ENCODE peak calls at places on chromosomes 11 and 22, in nine cellular contexts. D, S, P, E, U, B, Q, Z and I are unnamed samples.

GRCh38 chr11:64788321-64789215 is 10.2 kb upstream of the SF1 start:
- DNase-seq in D (no peak), S (no peak), P (no peak), E (no peak), U (no peak), B (no peak), Q (no peak), Z (no peak), I (no peak)

GRCh38 chr11:107598225-107599139 is 7.5 kb downstream of the ELMOD1 start:
- DNase-seq in D (peak; percentile 53), S (no peak), P (no peak), E (no peak), U (peak; percentile 26), B (no peak), Q (no peak), Z (no peak), I (no peak)

GRCh38 chr11:106021181-106021966 is 666 bp downstream of the MSANTD4 start:
- DNase-seq in D (peak; percentile 28), S (no peak), P (no peak), E (no peak), U (no peak), B (no peak), Q (peak; percentile 58), Z (no peak), I (no peak)

GRCh38 chr22:25281675-25282345 is 62.4 kb downstream of the CRYBB2 start:
- DNase-seq in D (no peak), S (no peak), P (no peak), E (no peak), U (no peak), B (no peak), Q (no peak), Z (no peak), I (no peak)

GRCh38 chr11:111939836-111940604 is 2.9 kb downstream of the DIXDC1 start:
- DNase-seq in D (peak; percentile 91), S (no peak), P (no peak), E (no peak), U (no peak), B (no peak), Q (peak; percentile 72), Z (peak; percentile 23), I (no peak)

GRCh38 chr11:44112083-44112865 is 16.8 kb downstream of the EXT2 start:
- DNase-seq in D (peak; percentile 86), S (peak; percentile 27), P (no peak), E (no peak), U (no peak), B (no peak), Q (no peak), Z (no peak), I (no peak)

GRCh38 chr11:117929568-117930207 is 486 bp upstream of the TMPRSS13 start:
- DNase-seq in D (no peak), S (no peak), P (no peak), E (no peak), U (no peak), B (peak; percentile 34), Q (no peak), Z (no peak), I (no peak)

GRCh38 chr22:29633514-29634312 is 30.3 kb downstream of the NF2 start:
- DNase-seq in D (peak; percentile 15), S (no peak), P (no peak), E (no peak), U (no peak), B (no peak), Q (no peak), Z (no peak), I (no peak)

GRCh38 chr11:35158371-35159081 is 19.6 kb downstream of the CD44 start:
- DNase-seq in D (peak; percentile 38), S (no peak), P (no peak), E (no peak), U (no peak), B (no peak), Q (no peak), Z (no peak), I (no peak)

GRCh38 chr22:24133187-24133965 is 47.9 kb upstream of the SUSD2 start:
- DNase-seq in D (no peak), S (no peak), P (no peak), E (no peak), U (no peak), B (no peak), Q (no peak), Z (no peak), I (no peak)

GRCh38 chr22:50398698-50399648 is 55.8 kb downstream of the PPP6R2 start:
- DNase-seq in D (no peak), S (no peak), P (no peak), E (no peak), U (no peak), B (no peak), Q (no peak), Z (no peak), I (no peak)

GRCh38 chr22:47795477-47796127 is 1033.2 kb downstream of the TBC1D22A start:
- DNase-seq in D (no peak), S (no peak), P (no peak), E (peak; percentile 57), U (no peak), B (no peak), Q (no peak), Z (peak; percentile 72), I (no peak)

GRCh38 chr11:2685566-2686359 is 14.0 kb downstream of the KCNQ1OT1 start:
- DNase-seq in D (no peak), S (no peak), P (no peak), E (no peak), U (no peak), B (peak; percentile 38), Q (no peak), Z (no peak), I (no peak)

GRCh38 chr22:49587421-49587820 is 240.3 kb downstream of the BRD1 start:
- DNase-seq in D (no peak), S (no peak), P (no peak), E (no peak), U (no peak), B (peak; percentile 55), Q (no peak), Z (no peak), I (no peak)

GRCh38 chr11:83257638-83258229 is 28.4 kb downstream of the CCDC90B start:
- DNase-seq in D (no peak), S (no peak), P (no peak), E (no peak), U (no peak), B (no peak), Q (no peak), Z (no peak), I (no peak)

GRCh38 chr22:44363980-44364749 is 51.4 kb upstream of the SHISAL1 start:
- DNase-seq in D (no peak), S (no peak), P (no peak), E (peak; percentile 88), U (no peak), B (no peak), Q (no peak), Z (no peak), I (no peak)

GRCh38 chr22:37624876-37625275 is 14.6 kb upstream of the SH3BP1 start:
- DNase-seq in D (no peak), S (no peak), P (no peak), E (no peak), U (no peak), B (no peak), Q (no peak), Z (no peak), I (no peak)

GRCh38 chr11:57150454-57150917 is 31.3 kb upstream of the LRRC55 start:
- DNase-seq in D (no peak), S (no peak), P (no peak), E (no peak), U (no peak), B (no peak), Q (no peak), Z (no peak), I (no peak)

GRCh38 chr22:42321908-42322561 is 51.6 kb upstream of the TCF20 start:
- DNase-seq in D (peak; percentile 89), S (peak; percentile 26), P (no peak), E (no peak), U (no peak), B (no peak), Q (no peak), Z (no peak), I (no peak)

GRCh38 chr11:126898802-126899201 is 101.8 kb downstream of the KIRREL3 start:
- DNase-seq in D (no peak), S (no peak), P (no peak), E (no peak), U (no peak), B (no peak), Q (no peak), Z (no peak), I (no peak)